ENCODE peak calls at places on chromosome 20, in five cellular contexts. K is GM10248, C is posterior vena cava, Q is stomach, S is T-helper 2 cell. A is an unnamed sample.

GRCh38 chr20:14203657-14204056 is 133.8 kb downstream of the FLRT3 start:
- DNase-seq in K (no peak), C (no peak), Q (no peak), S (no peak), A (no peak)

GRCh38 chr20:52484438-52484837 is 292.9 kb upstream of the ZFP64 start:
- DNase-seq in K (no peak), C (no peak), Q (no peak), S (no peak), A (no peak)

GRCh38 chr20:973785-974194 is 28.3 kb downstream of the RSPO4 start:
- DNase-seq in K (peak; percentile 72), C (no peak), Q (no peak), S (no peak), A (no peak)

GRCh38 chr20:62907377-62908317 is 18.7 kb downstream of the DIDO1 start:
- DNase-seq in K (no peak), C (peak; percentile 48), Q (no peak), S (peak; percentile 39), A (no peak)

GRCh38 chr20:32902456-32903420 is 44.0 kb downstream of the EFCAB8 start:
- DNase-seq in K (peak; percentile 80), C (peak; percentile 87), Q (peak; percentile 60), S (peak; percentile 59), A (peak; percentile 64)

GRCh38 chr20:57897891-57898290 is 188.1 kb upstream of the PMEPA1 start:
- DNase-seq in K (no peak), C (no peak), Q (no peak), S (no peak), A (no peak)

GRCh38 chr20:38196016-38196415 is 30.9 kb upstream of the TGM2 start:
- DNase-seq in K (no peak), C (no peak), Q (no peak), S (no peak), A (no peak)

GRCh38 chr20:42435230-42435629 is 754.5 kb downstream of the PTPRT start:
- DNase-seq in K (peak; percentile 46), C (no peak), Q (no peak), S (no peak), A (no peak)

GRCh38 chr20:24357169-24357568 is 112.3 kb upstream of the SYNDIG1 start:
- DNase-seq in K (no peak), C (no peak), Q (peak; percentile 47), S (no peak), A (peak; percentile 16)

GRCh38 chr20:5887386-5887785 is 62.9 kb downstream of the TRMT6 start:
- DNase-seq in K (no peak), C (no peak), Q (no peak), S (no peak), A (no peak)

GRCh38 chr20:54643761-54644160 is 168.4 kb downstream of the DOK5 start:
- DNase-seq in K (no peak), C (peak; percentile 92), Q (no peak), S (no peak), A (no peak)